ENCODE peak calls at places on chromosomes 5 and 9, in nine cellular contexts. H, U, P, S, K, Z, T, O and Y are unnamed samples. For H3K27me3, the result is how much of the 10 kb centered on the place peaks cover.

GRCh38 chr9:77588319-77588937 is 59.7 kb downstream of the GNA14 start:
- DNase-seq in H (no peak), U (peak), P (peak), S (no peak), K (no peak), Z (no peak), T (no peak), O (no peak), Y (peak)

GRCh38 chr9:127114606-127115005 is 7.8 kb downstream of the ANGPTL2 start:
- DNase-seq in H (no peak), U (no peak), P (no peak), S (no peak), K (no peak), Z (no peak), T (peak), O (no peak), Y (no peak)

GRCh38 chr5:145466533-145466932 is 368.6 kb downstream of the PRELID2 start:
- DNase-seq in H (no peak), U (no peak), P (no peak), S (no peak), K (no peak), Z (no peak), T (no peak), O (no peak), Y (no peak)

GRCh38 chr5:59709833-59710232 is 183.7 kb downstream of the PDE4D start:
- DNase-seq in H (no peak), U (peak), P (peak), S (no peak), K (no peak), Z (no peak), T (no peak), O (no peak), Y (peak)

GRCh38 chr9:112361602-112362001 is 18.3 kb upstream of the HSDL2 start:
- DNase-seq in H (no peak), U (peak), P (peak), S (no peak), K (peak), Z (peak), T (no peak), O (no peak), Y (peak)

GRCh38 chr5:56561-57290 is 35.2 kb upstream of the PLEKHG4B start:
- DNase-seq in H (no peak), U (peak), P (no peak), S (peak), K (peak), Z (no peak), T (no peak), O (no peak), Y (peak)

GRCh38 chr5:43314724-43315123 is 1.5 kb upstream of the HMGCS1 start:
- DNase-seq in H (no peak), U (no peak), P (no peak), S (no peak), K (no peak), Z (no peak), T (no peak), O (no peak), Y (no peak)

GRCh38 chr5:74040065-74040551 is 414.1 kb downstream of the ARHGEF28 start:
- DNase-seq in H (no peak), U (peak), P (no peak), S (no peak), K (no peak), Z (no peak), T (no peak), O (no peak), Y (peak)

GRCh38 chr9:12972608-12973589 is 198.1 kb downstream of the LURAP1L start:
- DNase-seq in H (no peak), U (no peak), P (no peak), S (no peak), K (no peak), Z (no peak), T (no peak), O (no peak), Y (peak)

GRCh38 chr9:97740848-97741821 is 44.0 kb upstream of the XPA start:
- DNase-seq in H (no peak), U (peak), P (peak), S (no peak), K (peak), Z (peak), T (peak), O (no peak), Y (peak)

GRCh38 chr9:133584559-133585476 is 24.4 kb downstream of the FAM163B start:
- DNase-seq in H (no peak), U (no peak), P (no peak), S (no peak), K (peak), Z (peak), T (no peak), O (no peak), Y (peak)

GRCh38 chr5:152271420-152271819 is 133.7 kb downstream of the NMUR2 start:
- DNase-seq in H (no peak), U (no peak), P (no peak), S (no peak), K (peak), Z (no peak), T (no peak), O (no peak), Y (peak)

GRCh38 chr5:43664641-43665040 is 61.7 kb downstream of the NNT start:
- DNase-seq in H (no peak), U (peak), P (no peak), S (no peak), K (no peak), Z (no peak), T (no peak), O (no peak), Y (no peak)

GRCh38 chr5:9069650-9070049 is 476.2 kb downstream of the SEMA5A start:
- DNase-seq in H (no peak), U (peak), P (no peak), S (peak), K (no peak), Z (no peak), T (no peak), O (no peak), Y (no peak)

GRCh38 chr9:122180633-122181032 is 20.9 kb downstream of the MORN5 start:
- DNase-seq in H (no peak), U (peak), P (no peak), S (no peak), K (no peak), Z (no peak), T (no peak), O (no peak), Y (peak)

GRCh38 chr5:141945511-141946024 is 12.4 kb downstream of the PCDH12 start:
- DNase-seq in H (no peak), U (no peak), P (no peak), S (no peak), K (peak), Z (peak), T (no peak), O (no peak), Y (no peak)

GRCh38 chr9:69768716-69769115 is 8.9 kb upstream of the PTAR1 start:
- DNase-seq in H (no peak), U (peak), P (no peak), S (no peak), K (no peak), Z (no peak), T (no peak), O (no peak), Y (no peak)

GRCh38 chr9:12884736-12885395 is 110.0 kb downstream of the LURAP1L start:
- DNase-seq in H (no peak), U (peak), P (peak), S (no peak), K (peak), Z (peak), T (no peak), O (no peak), Y (peak)

GRCh38 chr5:121503111-121503840 is 348.4 kb upstream of the FTMT start:
- DNase-seq in H (no peak), U (no peak), P (peak), S (no peak), K (peak), Z (peak), T (no peak), O (no peak), Y (peak)

GRCh38 chr9:109481747-109482325 is 16.3 kb downstream of the PTPN3 start:
- DNase-seq in H (no peak), U (no peak), P (no peak), S (no peak), K (no peak), Z (no peak), T (no peak), O (no peak), Y (no peak)

GRCh38 chr9:16321461-16322119 is 548.9 kb downstream of the BNC2 start:
- DNase-seq in H (no peak), U (peak), P (no peak), S (no peak), K (no peak), Z (peak), T (no peak), O (no peak), Y (no peak)

GRCh38 chr9:5578698-5579085 is 50.2 kb upstream of the RIC1 start:
- DNase-seq in H (no peak), U (no peak), P (no peak), S (no peak), K (no peak), Z (no peak), T (no peak), O (no peak), Y (peak)

GRCh38 chr5:157865844-157866243 is 6.9 kb upstream of the CLINT1 start:
- DNase-seq in H (no peak), U (peak), P (no peak), S (no peak), K (no peak), Z (no peak), T (no peak), O (no peak), Y (no peak)

GRCh38 chr5:177526791-177527190 is 10.0 kb upstream of the DDX41 start:
- DNase-seq in H (no peak), U (no peak), P (no peak), S (no peak), K (no peak), Z (no peak), T (peak), O (no peak), Y (no peak)

GRCh38 chr9:97560154-97560553 is 58.7 kb downstream of the TMOD1 start:
- DNase-seq in H (no peak), U (no peak), P (no peak), S (no peak), K (no peak), Z (no peak), T (no peak), O (no peak), Y (no peak)

GRCh38 chr9:97109194-97109811 is 70.4 kb upstream of the CTSV start:
- DNase-seq in H (no peak), U (peak), P (peak), S (no peak), K (peak), Z (no peak), T (no peak), O (no peak), Y (peak)

GRCh38 chr9:115042781-115043509 is 75.0 kb downstream of the TNC start:
- DNase-seq in H (no peak), U (no peak), P (no peak), S (no peak), K (no peak), Z (no peak), T (no peak), O (no peak), Y (no peak)

GRCh38 chr9:110048976-110049698 is 158.8 kb downstream of the C9orf152 start:
- DNase-seq in H (no peak), U (no peak), P (no peak), S (no peak), K (peak), Z (peak), T (no peak), O (no peak), Y (no peak)

GRCh38 chr9:33263131-33263935 is 1.2 kb downstream of the BAG1 start:
- DNase-seq in H (no peak), U (no peak), P (peak), S (no peak), K (peak), Z (peak), T (no peak), O (no peak), Y (peak)

GRCh38 chr9:89949116-89949515 is 344.3 kb downstream of the GADD45G start:
- DNase-seq in H (no peak), U (no peak), P (no peak), S (no peak), K (no peak), Z (no peak), T (no peak), O (no peak), Y (no peak)

GRCh38 chr5:69517763-69518212 is 25.2 kb downstream of the OCLN start:
- DNase-seq in H (no peak), U (peak), P (peak), S (no peak), K (no peak), Z (no peak), T (no peak), O (no peak), Y (no peak)

GRCh38 chr9:114303977-114304376 is 18.9 kb upstream of the ORM1 start:
- DNase-seq in H (no peak), U (no peak), P (no peak), S (peak), K (no peak), Z (no peak), T (peak), O (no peak), Y (no peak)

GRCh38 chr5:76427481-76428140 is 24.5 kb downstream of the IQGAP2 start:
- DNase-seq in H (no peak), U (no peak), P (no peak), S (no peak), K (peak), Z (no peak), T (no peak), O (no peak), Y (no peak)

GRCh38 chr5:164317676-164318075 is 812.3 kb downstream of the MAT2B start:
- DNase-seq in H (no peak), U (no peak), P (no peak), S (no peak), K (no peak), Z (no peak), T (no peak), O (no peak), Y (no peak)

GRCh38 chr5:159021360-159022177 is 78.1 kb downstream of the EBF1 start:
- DNase-seq in H (no peak), U (peak), P (no peak), S (no peak), K (no peak), Z (peak), T (no peak), O (no peak), Y (peak)

GRCh38 chr5:168086104-168086610 is 205.3 kb upstream of the WWC1 start:
- DNase-seq in H (no peak), U (no peak), P (peak), S (no peak), K (peak), Z (no peak), T (no peak), O (no peak), Y (peak)

GRCh38 chr5:146238973-146239372 is 35.6 kb downstream of the RBM27 start:
- DNase-seq in H (no peak), U (no peak), P (no peak), S (no peak), K (no peak), Z (no peak), T (no peak), O (no peak), Y (no peak)

GRCh38 chr9:98879094-98879957 is 64.4 kb upstream of the COL15A1 start:
- DNase-seq in H (no peak), U (no peak), P (no peak), S (no peak), K (no peak), Z (no peak), T (no peak), O (no peak), Y (no peak)
- H3K27me3 ChIP-seq in H (under half), U (under half), P (under half), S (under half), K (under half), Z (under half), T (under half), O (under half), Y (under half)

DNA sequence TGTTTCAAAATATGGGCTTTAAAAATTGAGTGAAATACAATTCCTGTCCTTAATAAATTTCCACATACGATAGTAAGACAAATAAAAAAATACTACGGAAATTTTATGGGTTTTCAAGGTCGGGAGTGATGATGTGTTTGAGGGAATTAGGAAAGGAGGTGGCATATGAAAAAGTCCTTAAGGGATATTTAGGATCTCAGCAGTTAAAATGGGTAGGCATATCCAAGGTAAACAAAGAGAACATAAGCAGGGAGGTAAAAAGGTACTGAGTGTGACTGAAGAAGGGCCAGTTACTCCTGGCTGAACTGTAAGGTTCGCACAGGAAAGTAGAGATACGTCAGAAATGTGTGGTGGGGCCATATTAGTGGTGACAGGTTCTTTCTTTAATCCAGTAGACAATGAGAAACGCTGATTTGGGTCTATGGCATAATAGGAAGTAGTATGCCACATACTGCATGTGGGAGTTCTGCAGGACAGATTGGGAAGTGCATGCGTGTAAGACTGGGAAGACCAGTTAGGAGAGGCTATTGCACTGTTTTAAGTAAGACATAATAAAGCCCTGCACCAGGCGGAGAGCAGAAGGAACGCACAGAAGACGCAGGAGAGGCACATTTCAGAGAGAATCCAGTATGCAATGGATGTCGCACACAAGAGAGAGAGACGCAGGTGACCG is 932 bp upstream of the HMGCR start:
- DNase-seq in H (no peak), U (peak), P (peak), S (no peak), K (peak), Z (peak), T (no peak), O (no peak), Y (peak)
- H3K4me3 ChIP-seq in H (peak), U (peak), P (peak), S (peak), K (peak), Z (peak), T (peak), O (peak), Y (peak)

GRCh38 chr5:175680463-175680862 is 22.6 kb downstream of the HRH2 start:
- DNase-seq in H (no peak), U (no peak), P (no peak), S (no peak), K (no peak), Z (no peak), T (peak), O (no peak), Y (no peak)
- H3K27me3 ChIP-seq in H (under half), U (under half), P (under half), S (under half), K (under half), Z (under half), T (under half), O (under half), Y (half or more)

DNA sequence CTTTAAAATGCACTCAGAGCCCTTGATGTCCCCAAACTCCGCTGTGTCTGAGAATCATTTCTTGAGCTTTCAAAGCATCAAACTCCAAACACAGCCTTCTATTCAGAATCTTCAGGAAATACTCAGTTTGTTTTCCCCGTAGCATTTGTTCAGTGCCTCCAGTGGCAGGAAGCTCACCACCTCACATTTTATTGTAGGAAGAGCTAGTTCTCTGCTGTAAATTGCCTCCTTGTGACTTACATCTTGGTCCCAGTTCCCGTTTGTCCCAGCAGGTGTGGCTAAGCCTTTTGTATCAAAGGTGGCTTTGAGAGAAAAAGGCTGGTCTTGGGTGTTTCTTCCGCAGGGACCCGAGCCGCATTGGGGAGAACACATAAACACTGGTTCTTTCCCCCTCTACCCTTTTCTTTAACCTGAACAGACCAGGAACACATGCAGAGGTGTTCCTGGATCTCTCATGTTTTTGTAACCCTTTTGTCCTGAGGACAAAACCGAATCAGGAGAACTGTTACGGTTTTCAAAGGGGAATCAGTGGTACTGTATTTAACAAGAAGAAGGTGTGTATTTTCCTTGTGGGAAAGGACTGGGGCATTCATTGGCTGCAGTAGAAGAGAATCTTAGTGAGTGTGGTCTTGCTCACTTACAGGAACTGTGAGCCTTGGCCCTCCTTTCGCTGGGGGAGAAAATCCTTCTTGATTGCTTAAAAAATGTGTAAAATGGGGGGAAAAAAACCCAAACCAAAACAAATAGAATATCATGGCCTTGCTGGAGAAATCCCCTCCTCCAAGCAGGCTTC is 1.9 kb downstream of the OSMR start:
- DNase-seq in H (no peak), U (peak), P (no peak), S (no peak), K (peak), Z (no peak), T (no peak), O (no peak), Y (no peak)
- H3K4me3 ChIP-seq in H (no peak), U (peak), P (no peak), S (peak), K (no peak), Z (peak), T (peak), O (no peak), Y (peak)

GRCh38 chr9:79980440-79980839 is 408.7 kb downstream of the TLE4 start:
- DNase-seq in H (no peak), U (no peak), P (no peak), S (no peak), K (no peak), Z (no peak), T (no peak), O (no peak), Y (no peak)

GRCh38 chr9:79974806-79975422 is 403.1 kb downstream of the TLE4 start:
- DNase-seq in H (no peak), U (no peak), P (peak), S (no peak), K (peak), Z (no peak), T (no peak), O (no peak), Y (no peak)

GRCh38 chr9:79976501-79977444 is 405.0 kb downstream of the TLE4 start:
- DNase-seq in H (no peak), U (no peak), P (peak), S (no peak), K (no peak), Z (no peak), T (no peak), O (no peak), Y (peak)

GRCh38 chr9:79975471-79976316 is 403.9 kb downstream of the TLE4 start:
- DNase-seq in H (no peak), U (no peak), P (no peak), S (no peak), K (peak), Z (no peak), T (no peak), O (no peak), Y (no peak)

DNA sequence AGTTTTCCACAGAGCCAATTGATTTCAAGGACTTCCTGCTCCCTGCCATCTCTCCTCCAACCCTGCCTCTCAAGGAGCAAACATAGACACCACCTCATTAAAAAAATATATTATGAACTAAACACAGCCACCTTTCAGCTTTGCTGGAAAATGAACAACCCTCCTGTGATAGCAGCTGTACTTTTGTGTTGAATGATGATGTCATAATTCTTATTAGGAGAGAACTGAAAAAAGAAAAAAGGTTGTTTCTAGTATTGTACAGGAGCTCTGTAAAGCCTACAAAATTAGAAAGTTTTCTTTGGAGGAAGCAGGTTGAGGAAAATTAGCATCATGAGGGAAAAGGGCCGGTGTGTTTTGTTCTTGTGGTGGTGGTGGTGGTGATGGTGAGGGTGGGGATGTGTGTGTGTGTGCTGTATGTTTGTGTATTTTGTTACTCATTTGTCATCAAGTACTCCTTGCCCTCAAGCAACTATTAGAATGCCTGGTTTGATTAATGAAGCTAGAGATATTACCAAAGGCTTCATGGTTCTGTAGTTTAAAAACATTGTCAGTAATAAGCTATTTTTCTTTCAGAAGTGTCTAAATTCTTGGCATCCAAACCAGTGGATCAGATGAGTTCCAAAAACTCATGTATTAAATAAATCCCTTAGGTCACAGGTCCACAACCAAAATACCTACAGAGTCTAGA is 405.9 kb downstream of the TLE4 start:
- DNase-seq in H (no peak), U (no peak), P (no peak), S (no peak), K (no peak), Z (no peak), T (no peak), O (no peak), Y (no peak)
- H3K27me3 ChIP-seq in H (under half), U (under half), P (under half), S (under half), K (under half), Z (under half), T (under half), O (under half), Y (under half)